ENCODE peak calls at places on chromosome 16, in five cellular contexts. One of them, this sample, is unnamed.

GRCh38 chr16:48201515-48202201 is 42.4 kb upstream of the LONP2 start:
- DNase-seq in left ventricle myocardium inferior: no peak
- DNase-seq in sigmoid colon: no peak
- DNase-seq in lung: no peak
- DNase-seq in naive thymus-derived CD4-positive, alpha-beta T cell: no peak
- DNase-seq in this sample: no peak

GRCh38 chr16:67195676-67196075 is 3.3 kb upstream of the ELMO3 start:
- DNase-seq in left ventricle myocardium inferior: no peak
- DNase-seq in naive thymus-derived CD4-positive, alpha-beta T cell: no peak
- DNase-seq in sigmoid colon: no peak
- DNase-seq in lung: no peak
- DNase-seq in this sample: no peak

GRCh38 chr16:30054959-30055553 is 10.5 kb upstream of the ALDOA start:
- DNase-seq in naive thymus-derived CD4-positive, alpha-beta T cell: peak; percentile 63
- DNase-seq in sigmoid colon: no peak
- DNase-seq in left ventricle myocardium inferior: no peak
- DNase-seq in lung: no peak
- DNase-seq in this sample: no peak

GRCh38 chr16:11801481-11802021 is 4.5 kb upstream of the ZC3H7A start:
- DNase-seq in naive thymus-derived CD4-positive, alpha-beta T cell: no peak
- DNase-seq in left ventricle myocardium inferior: no peak
- DNase-seq in sigmoid colon: no peak
- DNase-seq in lung: no peak
- DNase-seq in this sample: no peak

GRCh38 chr16:1152123-1152638 is 725 bp upstream of the CACNA1H start:
- DNase-seq in lung: no peak
- DNase-seq in naive thymus-derived CD4-positive, alpha-beta T cell: peak; percentile 31
- DNase-seq in sigmoid colon: peak; percentile 80
- DNase-seq in left ventricle myocardium inferior: no peak
- DNase-seq in this sample: peak; percentile 70

GRCh38 chr16:84518804-84519341 is 14.4 kb upstream of the MEAK7 start:
- DNase-seq in sigmoid colon: no peak
- DNase-seq in lung: no peak
- DNase-seq in left ventricle myocardium inferior: no peak
- DNase-seq in naive thymus-derived CD4-positive, alpha-beta T cell: peak; percentile 56
- DNase-seq in this sample: peak; percentile 86

GRCh38 chr16:51888021-51888420 is 658.9 kb downstream of the TOX3 start:
- DNase-seq in naive thymus-derived CD4-positive, alpha-beta T cell: no peak
- DNase-seq in sigmoid colon: no peak
- DNase-seq in left ventricle myocardium inferior: no peak
- DNase-seq in lung: no peak
- DNase-seq in this sample: no peak

GRCh38 chr16:65876200-65876498 is 490.3 kb upstream of the CDH5 start:
- DNase-seq in sigmoid colon: no peak
- DNase-seq in naive thymus-derived CD4-positive, alpha-beta T cell: no peak
- DNase-seq in left ventricle myocardium inferior: no peak
- DNase-seq in lung: no peak
- DNase-seq in this sample: no peak

GRCh38 chr16:10250137-10250850 is 68.1 kb upstream of the GRIN2A start:
- DNase-seq in left ventricle myocardium inferior: no peak
- DNase-seq in naive thymus-derived CD4-positive, alpha-beta T cell: no peak
- DNase-seq in lung: no peak
- DNase-seq in sigmoid colon: no peak
- DNase-seq in this sample: no peak

GRCh38 chr16:48535831-48536599 is 74.0 kb downstream of the N4BP1 start:
- DNase-seq in sigmoid colon: peak; percentile 82
- DNase-seq in lung: no peak
- DNase-seq in naive thymus-derived CD4-positive, alpha-beta T cell: no peak
- DNase-seq in left ventricle myocardium inferior: peak; percentile 62
- DNase-seq in this sample: no peak

GRCh38 chr16:46843898-46844642 is 13.1 kb upstream of the C16orf87 start:
- DNase-seq in left ventricle myocardium inferior: no peak
- DNase-seq in sigmoid colon: no peak
- DNase-seq in lung: no peak
- DNase-seq in naive thymus-derived CD4-positive, alpha-beta T cell: no peak
- DNase-seq in this sample: no peak

GRCh38 chr16:78244131-78244899 is 144.9 kb downstream of the WWOX start:
- DNase-seq in left ventricle myocardium inferior: no peak
- DNase-seq in lung: no peak
- DNase-seq in sigmoid colon: no peak
- DNase-seq in naive thymus-derived CD4-positive, alpha-beta T cell: no peak
- DNase-seq in this sample: no peak

GRCh38 chr16:51161440-51162195 is 10.5 kb upstream of the SALL1 start:
- DNase-seq in sigmoid colon: no peak
- DNase-seq in naive thymus-derived CD4-positive, alpha-beta T cell: no peak
- DNase-seq in left ventricle myocardium inferior: no peak
- DNase-seq in lung: no peak
- DNase-seq in this sample: no peak

GRCh38 chr16:84117482-84117843 is 721 bp upstream of the MBTPS1 start:
- DNase-seq in naive thymus-derived CD4-positive, alpha-beta T cell: no peak
- DNase-seq in sigmoid colon: no peak
- DNase-seq in lung: no peak
- DNase-seq in left ventricle myocardium inferior: no peak
- DNase-seq in this sample: peak; percentile 46

GRCh38 chr16:53212899-53213235 is 158.1 kb downstream of the CHD9 start:
- DNase-seq in lung: no peak
- DNase-seq in naive thymus-derived CD4-positive, alpha-beta T cell: no peak
- DNase-seq in sigmoid colon: no peak
- DNase-seq in left ventricle myocardium inferior: no peak
- DNase-seq in this sample: no peak

GRCh38 chr16:68739964-68740627 is 3.0 kb downstream of the CDH1 start:
- DNase-seq in lung: no peak
- DNase-seq in naive thymus-derived CD4-positive, alpha-beta T cell: no peak
- DNase-seq in left ventricle myocardium inferior: no peak
- DNase-seq in sigmoid colon: no peak
- DNase-seq in this sample: no peak

GRCh38 chr16:82093901-82094300 is 58.8 kb downstream of the HSD17B2 start:
- DNase-seq in naive thymus-derived CD4-positive, alpha-beta T cell: no peak
- DNase-seq in lung: no peak
- DNase-seq in left ventricle myocardium inferior: no peak
- DNase-seq in sigmoid colon: no peak
- DNase-seq in this sample: no peak

GRCh38 chr16:68244903-68245853 is at the start of gene PLA2G15:
- DNase-seq in left ventricle myocardium inferior: peak; percentile 99
- DNase-seq in sigmoid colon: peak; percentile 98
- DNase-seq in naive thymus-derived CD4-positive, alpha-beta T cell: peak; percentile 96
- DNase-seq in lung: peak; percentile 94
- DNase-seq in this sample: peak; percentile 95

GRCh38 chr16:68790130-68790761 is 53.1 kb upstream of the TANGO6 start:
- DNase-seq in sigmoid colon: peak; percentile 66
- DNase-seq in naive thymus-derived CD4-positive, alpha-beta T cell: no peak
- DNase-seq in left ventricle myocardium inferior: no peak
- DNase-seq in lung: peak; percentile 45
- DNase-seq in this sample: no peak

GRCh38 chr16:56203052-56203451 is 11.8 kb downstream of the GNAO1 start:
- DNase-seq in lung: no peak
- DNase-seq in left ventricle myocardium inferior: no peak
- DNase-seq in sigmoid colon: no peak
- DNase-seq in naive thymus-derived CD4-positive, alpha-beta T cell: peak; percentile 41
- DNase-seq in this sample: no peak

GRCh38 chr16:77299395-77299794 is 100.2 kb downstream of the SYCE1L start:
- DNase-seq in left ventricle myocardium inferior: no peak
- DNase-seq in naive thymus-derived CD4-positive, alpha-beta T cell: no peak
- DNase-seq in lung: no peak
- DNase-seq in sigmoid colon: no peak
- DNase-seq in this sample: no peak

GRCh38 chr16:56713794-56714193 is 16.1 kb upstream of the NUP93 start:
- DNase-seq in left ventricle myocardium inferior: no peak
- DNase-seq in lung: no peak
- DNase-seq in sigmoid colon: no peak
- DNase-seq in naive thymus-derived CD4-positive, alpha-beta T cell: no peak
- DNase-seq in this sample: no peak

GRCh38 chr16:78122774-78123315 is 23.4 kb downstream of the WWOX start:
- DNase-seq in lung: no peak
- DNase-seq in sigmoid colon: no peak
- DNase-seq in naive thymus-derived CD4-positive, alpha-beta T cell: no peak
- DNase-seq in left ventricle myocardium inferior: no peak
- DNase-seq in this sample: peak; percentile 48

GRCh38 chr16:3650631-3651265 is 3.7 kb upstream of the DNASE1 start:
- DNase-seq in naive thymus-derived CD4-positive, alpha-beta T cell: peak; percentile 17
- DNase-seq in sigmoid colon: peak; percentile 35
- DNase-seq in left ventricle myocardium inferior: no peak
- DNase-seq in lung: no peak
- DNase-seq in this sample: no peak

GRCh38 chr16:51982715-51983680 is 563.9 kb downstream of the TOX3 start:
- DNase-seq in lung: peak; percentile 53
- DNase-seq in sigmoid colon: no peak
- DNase-seq in left ventricle myocardium inferior: no peak
- DNase-seq in naive thymus-derived CD4-positive, alpha-beta T cell: no peak
- DNase-seq in this sample: no peak

GRCh38 chr16:63787014-63787413 is 1334.8 kb downstream of the CDH11 start:
- DNase-seq in naive thymus-derived CD4-positive, alpha-beta T cell: no peak
- DNase-seq in sigmoid colon: no peak
- DNase-seq in lung: no peak
- DNase-seq in left ventricle myocardium inferior: no peak
- DNase-seq in this sample: no peak

GRCh38 chr16:2968368-2968737 is 795 bp upstream of the PAQR4 start:
- DNase-seq in naive thymus-derived CD4-positive, alpha-beta T cell: no peak
- DNase-seq in lung: no peak
- DNase-seq in sigmoid colon: no peak
- DNase-seq in left ventricle myocardium inferior: no peak
- DNase-seq in this sample: no peak

GRCh38 chr16:9846362-9847099 is 335.7 kb downstream of the GRIN2A start:
- DNase-seq in lung: no peak
- DNase-seq in left ventricle myocardium inferior: no peak
- DNase-seq in sigmoid colon: no peak
- DNase-seq in naive thymus-derived CD4-positive, alpha-beta T cell: no peak
- DNase-seq in this sample: no peak

GRCh38 chr16:76265434-76266045 is 11.7 kb upstream of the CNTNAP4 start:
- DNase-seq in left ventricle myocardium inferior: no peak
- DNase-seq in lung: no peak
- DNase-seq in sigmoid colon: no peak
- DNase-seq in naive thymus-derived CD4-positive, alpha-beta T cell: no peak
- DNase-seq in this sample: no peak

DNA sequence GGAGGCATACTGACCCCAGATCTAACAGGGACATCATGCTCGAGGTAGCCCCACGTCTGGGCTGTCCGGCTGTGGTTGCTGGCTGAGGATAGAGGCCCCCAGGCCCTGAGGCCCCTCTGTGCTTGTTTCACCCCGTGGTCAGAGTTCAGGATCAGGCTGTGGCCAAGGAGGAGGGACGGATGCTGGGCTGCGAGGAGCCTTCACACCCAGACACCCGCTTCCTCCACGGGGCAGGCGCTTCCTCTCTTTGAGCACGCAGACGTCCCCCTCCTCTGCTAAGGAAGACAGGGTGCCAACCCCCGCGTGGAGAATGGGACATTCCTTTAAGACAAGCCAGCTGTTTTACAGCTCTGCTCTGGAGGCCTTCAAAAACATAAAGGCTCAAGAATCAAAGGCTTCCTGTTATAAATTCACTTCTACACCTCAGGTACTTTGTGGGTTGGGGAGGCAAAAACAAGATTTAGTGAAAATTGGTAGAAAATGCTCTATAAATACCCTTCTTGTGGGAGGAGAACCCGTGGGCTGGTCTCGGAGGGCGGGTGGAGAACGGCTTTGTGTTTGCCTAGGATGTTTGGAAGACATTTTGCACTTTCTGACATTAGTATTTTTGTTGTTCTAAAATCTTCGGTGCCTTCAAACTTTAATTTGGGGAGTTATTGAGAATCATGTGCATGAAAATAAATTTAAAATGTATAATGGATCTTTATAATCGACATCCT is 60.8 kb upstream of the FOXF1 start:
- DNase-seq in sigmoid colon: no peak
- DNase-seq in naive thymus-derived CD4-positive, alpha-beta T cell: no peak
- DNase-seq in left ventricle myocardium inferior: no peak
- DNase-seq in lung: no peak
- DNase-seq in this sample: no peak
- H3K27me3 ChIP-seq in sigmoid colon: no peaks in the 10 kb centered on the region
- H3K27me3 ChIP-seq in naive thymus-derived CD4-positive, alpha-beta T cell: no peaks in the 10 kb centered on the region
- H3K27me3 ChIP-seq in left ventricle myocardium inferior: peaks cover 49% of the 10 kb centered on the region
- H3K27me3 ChIP-seq in lung: no peaks in the 10 kb centered on the region
- H3K27me3 ChIP-seq in this sample: no peaks in the 10 kb centered on the region

DNA sequence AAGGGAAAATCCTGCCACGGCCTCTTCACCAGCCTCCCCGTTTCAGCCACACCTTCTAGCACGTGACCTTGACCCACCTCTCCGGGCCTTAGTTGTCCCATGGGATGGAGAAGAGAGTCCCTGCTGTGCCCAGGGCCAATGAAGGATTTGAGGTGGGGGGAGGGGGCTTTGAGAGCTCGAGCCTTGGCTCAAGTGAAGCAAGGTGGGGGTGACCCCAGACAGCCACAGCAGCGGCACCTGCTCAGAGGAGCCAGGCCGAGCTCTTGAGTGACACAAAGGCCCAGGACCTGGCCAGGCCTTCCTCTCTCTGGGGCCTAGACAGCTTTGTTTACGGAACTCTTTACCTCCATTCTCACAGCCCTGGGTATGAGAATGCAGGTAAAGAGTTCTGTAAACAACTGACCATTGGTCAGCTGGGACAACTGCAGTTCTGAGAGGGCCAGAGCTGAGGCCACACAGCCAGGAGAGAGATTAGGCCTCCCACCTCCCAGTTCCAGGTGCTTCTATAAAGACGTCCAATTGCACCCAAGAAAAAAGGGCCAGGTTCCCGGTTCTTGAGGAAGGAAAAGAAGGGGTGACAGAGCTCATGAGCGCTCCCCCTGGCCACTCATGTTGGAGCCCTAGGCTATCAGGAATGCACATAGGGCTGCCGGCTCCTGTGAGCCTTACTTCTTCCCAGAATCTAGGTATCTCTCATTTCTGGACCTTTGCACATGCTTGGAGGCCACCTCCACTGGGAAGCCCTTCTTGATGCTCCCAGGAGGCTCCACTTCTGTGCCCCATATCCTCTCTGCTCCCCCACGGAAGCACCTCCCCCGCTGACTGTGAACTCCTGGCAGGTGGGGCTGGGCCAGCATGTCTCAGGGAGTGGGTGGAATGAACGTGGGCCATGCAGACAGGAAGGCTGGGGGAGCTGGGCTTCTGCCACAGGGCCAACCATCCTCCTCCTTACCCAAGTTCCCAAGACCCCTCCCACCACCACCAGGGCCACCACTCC is 13.2 kb downstream of the CNGB1 start:
- DNase-seq in sigmoid colon: no peak
- DNase-seq in left ventricle myocardium inferior: no peak
- DNase-seq in lung: no peak
- DNase-seq in naive thymus-derived CD4-positive, alpha-beta T cell: no peak
- DNase-seq in this sample: no peak
- H3K27ac ChIP-seq in sigmoid colon: no peak overlapping the region
- H3K27ac ChIP-seq in left ventricle myocardium inferior: no peak overlapping the region
- H3K27ac ChIP-seq in lung: no peak overlapping the region
- H3K27ac ChIP-seq in naive thymus-derived CD4-positive, alpha-beta T cell: no peak overlapping the region
- H3K27ac ChIP-seq in this sample: no peak overlapping the region

GRCh38 chr16:88970539-88971065 is 6.4 kb downstream of the CBFA2T3 start:
- DNase-seq in naive thymus-derived CD4-positive, alpha-beta T cell: no peak
- DNase-seq in lung: no peak
- DNase-seq in sigmoid colon: no peak
- DNase-seq in left ventricle myocardium inferior: no peak
- DNase-seq in this sample: no peak
- H3K4me1 ChIP-seq in naive thymus-derived CD4-positive, alpha-beta T cell: no peaks in the 10 kb centered on the region
- H3K4me1 ChIP-seq in lung: peaks cover 5% of the 10 kb centered on the region
- H3K4me1 ChIP-seq in sigmoid colon: no peaks in the 10 kb centered on the region
- H3K4me1 ChIP-seq in left ventricle myocardium inferior: peaks cover 6% of the 10 kb centered on the region
- H3K4me1 ChIP-seq in this sample: peaks cover 8% of the 10 kb centered on the region

DNA sequence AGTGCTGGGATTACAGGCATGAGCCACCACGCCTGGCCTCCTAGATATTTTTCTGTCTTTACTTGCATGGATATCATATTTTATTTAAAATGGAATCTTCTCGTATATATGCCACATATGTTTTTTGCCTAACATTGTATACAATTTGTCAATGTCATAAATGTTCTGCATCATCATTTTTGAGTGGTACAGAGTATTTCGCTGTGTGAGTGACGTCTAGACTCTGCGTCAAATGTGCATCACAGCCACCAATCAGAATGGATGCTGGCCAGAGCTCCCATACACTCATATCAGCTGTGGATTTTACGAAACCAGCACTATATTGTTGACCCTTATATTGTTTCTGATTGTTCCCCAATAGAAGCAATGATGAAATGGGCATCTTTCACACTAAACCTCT is 57.2 kb downstream of the ERCC4 start:
- DNase-seq in left ventricle myocardium inferior: no peak
- DNase-seq in naive thymus-derived CD4-positive, alpha-beta T cell: no peak
- DNase-seq in sigmoid colon: no peak
- DNase-seq in lung: no peak
- DNase-seq in this sample: no peak
- H3K27me3 ChIP-seq in left ventricle myocardium inferior: no peaks in the 10 kb centered on the region
- H3K27me3 ChIP-seq in naive thymus-derived CD4-positive, alpha-beta T cell: no peaks in the 10 kb centered on the region
- H3K27me3 ChIP-seq in sigmoid colon: no peaks in the 10 kb centered on the region
- H3K27me3 ChIP-seq in lung: no peaks in the 10 kb centered on the region
- H3K27me3 ChIP-seq in this sample: no peaks in the 10 kb centered on the region

This sample was measured in CD8-positive, alpha-beta memory T cell.